ENCODE peak calls at places on chromosomes 16 and 17, in six cellular contexts. R is activated B cell treated with CpG ODN at 0.5 μM for 24 hours, L is lung, J is mucosa of descending colon, X is left ventricle myocardium inferior, W is RWPE1. C is an unnamed sample.

GRCh38 chr16:11762431-11762830 is 19.8 kb upstream of the TXNDC11 start:
- DNase-seq in W (no peak), X (no peak), L (no peak), R (no peak), J (no peak), C (no peak)

GRCh38 chr16:86016201-86016965 is 117.4 kb downstream of the IRF8 start:
- DNase-seq in R (peak; percentile 32), L (peak; percentile 36), J (peak; percentile 39), X (no peak), W (peak; percentile 76), C (no peak)

GRCh38 chr16:1469693-1470201 is 5.1 kb downstream of the CLCN7 start:
- DNase-seq in R (no peak), W (no peak), J (no peak), L (no peak), X (no peak), C (no peak)

GRCh38 chr17:69715656-69716055 is 301.2 kb downstream of the MAP2K6 start:
- DNase-seq in X (no peak), R (no peak), L (no peak), W (no peak), J (no peak), C (no peak)

GRCh38 chr17:40309938-40310510 is 1.0 kb downstream of the RARA start:
- DNase-seq in R (no peak), L (no peak), J (peak; percentile 42), X (peak; percentile 28), W (no peak), C (no peak)

GRCh38 chr17:58236394-58236793 is 2.0 kb upstream of the LPO start:
- DNase-seq in L (no peak), X (no peak), W (no peak), J (no peak), R (no peak), C (no peak)

GRCh38 chr17:62110923-62111484 is 45.9 kb upstream of the MED13 start:
- DNase-seq in L (no peak), W (no peak), R (no peak), J (no peak), X (no peak), C (no peak)

GRCh38 chr17:55726440-55726839 is 3.8 kb upstream of the TMEM100 start:
- DNase-seq in L (peak; percentile 60), W (peak; percentile 78), X (peak; percentile 52), J (no peak), R (no peak), C (no peak)

GRCh38 chr16:87675111-87675510 is 72.8 kb downstream of the JPH3 start:
- DNase-seq in W (no peak), L (no peak), J (no peak), X (no peak), R (no peak), C (no peak)

GRCh38 chr17:80761421-80761871 is 216.8 kb downstream of the RPTOR start:
- DNase-seq in W (peak; percentile 88), X (no peak), J (no peak), R (no peak), L (no peak), C (no peak)

GRCh38 chr17:33778505-33779398 is 476.3 kb upstream of the CCL2 start:
- DNase-seq in L (no peak), J (peak; percentile 33), R (no peak), X (peak; percentile 23), W (peak; percentile 64), C (no peak)

GRCh38 chr17:34781071-34781470 is 180.2 kb downstream of the CCT6B start:
- DNase-seq in W (no peak), L (no peak), X (no peak), J (no peak), R (no peak), C (no peak)

GRCh38 chr17:28085766-28086165 is 43.3 kb downstream of the NLK start:
- DNase-seq in W (no peak), L (no peak), X (no peak), R (no peak), J (no peak), C (no peak)

GRCh38 chr16:57603110-57604024 is 25.1 kb upstream of the ADGRG1 start:
- DNase-seq in L (no peak), J (no peak), W (no peak), R (no peak), X (no peak), C (no peak)

GRCh38 chr17:50684612-50685333 is 22.9 kb downstream of the ANKRD40 start:
- DNase-seq in R (no peak), J (peak; percentile 83), X (no peak), L (no peak), W (no peak), C (no peak)

GRCh38 chr17:53822764-53823163 is at the start of gene KIF2B:
- DNase-seq in J (no peak), W (no peak), X (no peak), L (no peak), R (no peak), C (no peak)

GRCh38 chr16:89736554-89736953 is 15.2 kb downstream of the ZNF276 start:
- DNase-seq in J (no peak), R (no peak), L (no peak), X (no peak), W (no peak), C (no peak)

GRCh38 chr16:89114159-89114981 is 20.7 kb downstream of the ACSF3 start:
- DNase-seq in L (no peak), J (peak; percentile 34), X (peak; percentile 10), R (no peak), W (peak; percentile 16), C (no peak)

GRCh38 chr17:49930880-49931279 is 38.1 kb upstream of the DLX4 start:
- DNase-seq in X (no peak), R (no peak), L (no peak), W (no peak), J (no peak), C (no peak)

GRCh38 chr17:40522961-40523310 is 21.5 kb upstream of the TNS4 start:
- DNase-seq in L (no peak), X (no peak), J (no peak), R (no peak), W (no peak), C (no peak)

GRCh38 chr16:89149386-89149785 is 22.2 kb upstream of the CDH15 start:
- DNase-seq in W (no peak), X (no peak), R (no peak), L (no peak), J (peak; percentile 14), C (no peak)

GRCh38 chr16:85220125-85220839 is 108.0 kb upstream of the CIBAR2 start:
- DNase-seq in R (no peak), X (peak; percentile 83), L (peak; percentile 75), W (peak; percentile 77), J (peak; percentile 73), C (no peak)

GRCh38 chr17:73612074-73612473 is 32.2 kb downstream of the SDK2 start:
- DNase-seq in J (no peak), W (no peak), X (no peak), L (no peak), R (no peak), C (no peak)

GRCh38 chr16:81243927-81244326 is 5.4 kb downstream of the BCO1 start:
- DNase-seq in L (no peak), X (no peak), J (peak; percentile 34), W (no peak), R (no peak), C (no peak)

GRCh38 chr17:81002409-81003361 is 11.0 kb downstream of the CHMP6 start:
- DNase-seq in X (peak; percentile 63), J (peak; percentile 91), L (no peak), W (peak; percentile 79), R (no peak), C (no peak)

GRCh38 chr16:77675464-77676324 is 46.6 kb upstream of the NUDT7 start:
- DNase-seq in L (peak; percentile 68), X (peak; percentile 32), J (peak; percentile 26), W (peak; percentile 64), R (no peak), C (peak; percentile 22)

GRCh38 chr17:7839199-7839889 is 5.3 kb downstream of the KDM6B start:
- DNase-seq in R (no peak), X (no peak), W (no peak), L (peak; percentile 52), J (peak; percentile 86), C (no peak)

GRCh38 chr17:7836596-7837374 is 2.8 kb downstream of the KDM6B start:
- DNase-seq in W (peak; percentile 69), R (no peak), L (peak; percentile 95), J (peak; percentile 97), X (peak; percentile 90), C (no peak)

GRCh38 chr17:7837375-7838290 is 3.6 kb downstream of the KDM6B start:
- DNase-seq in L (no peak), W (no peak), X (no peak), J (peak; percentile 38), R (no peak), C (no peak)

GRCh38 chr17:7839890-7840260 is 5.9 kb downstream of the KDM6B start:
- DNase-seq in R (no peak), X (no peak), W (no peak), L (no peak), J (peak; percentile 45), C (no peak)

GRCh38 chr17:7838291-7839075 is 4.5 kb downstream of the KDM6B start:
- DNase-seq in W (no peak), J (peak; percentile 65), L (peak; percentile 43), R (no peak), X (no peak), C (no peak)
- TF ChIP-seq CTCF in W (no peak), J (no peak), L (no peak), R (no peak), X (no peak), C (no peak)

GRCh38 chr16:67284699-67285646 is 5.6 kb downstream of the PLEKHG4 start:
- DNase-seq in J (peak; percentile 65), X (no peak), W (no peak), R (no peak), L (peak; percentile 42), C (no peak)
- TF ChIP-seq CTCF in J (no peak), X (peak; percentile 61), W (peak; percentile 33), R (no peak), L (no peak), C (no peak)

DNA sequence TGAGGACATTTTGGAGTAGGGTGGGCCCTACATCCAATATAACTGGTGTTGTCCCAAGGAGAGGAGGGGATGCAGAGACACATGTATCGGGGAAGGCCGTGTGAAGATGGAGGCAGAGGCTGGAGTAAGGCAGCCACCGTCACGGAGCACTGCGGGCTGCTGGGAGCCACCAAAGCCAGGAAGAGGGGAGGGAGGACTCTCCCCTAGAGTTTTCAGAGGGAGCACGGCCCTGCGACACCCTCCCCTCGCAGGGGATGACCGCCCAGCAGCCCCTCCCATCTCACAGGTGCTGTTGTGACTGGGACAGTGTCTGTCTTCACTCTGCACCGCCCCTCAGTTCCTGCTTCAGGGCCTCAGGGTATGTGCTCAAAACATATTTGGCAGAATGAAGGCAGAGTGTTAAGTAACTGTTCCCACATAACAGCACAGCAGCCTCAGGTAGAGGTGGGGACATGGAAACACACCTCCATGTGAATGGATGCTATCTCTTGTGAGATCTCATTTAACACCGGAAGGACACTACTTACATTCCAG is 82.2 kb downstream of the RBFOX3 start:
- DNase-seq in J (no peak), R (no peak), W (no peak), X (no peak), L (no peak), C (no peak)
- TF ChIP-seq CTCF in J (no peak), R (no peak), W (no peak), X (no peak), L (no peak), C (no peak)

DNA sequence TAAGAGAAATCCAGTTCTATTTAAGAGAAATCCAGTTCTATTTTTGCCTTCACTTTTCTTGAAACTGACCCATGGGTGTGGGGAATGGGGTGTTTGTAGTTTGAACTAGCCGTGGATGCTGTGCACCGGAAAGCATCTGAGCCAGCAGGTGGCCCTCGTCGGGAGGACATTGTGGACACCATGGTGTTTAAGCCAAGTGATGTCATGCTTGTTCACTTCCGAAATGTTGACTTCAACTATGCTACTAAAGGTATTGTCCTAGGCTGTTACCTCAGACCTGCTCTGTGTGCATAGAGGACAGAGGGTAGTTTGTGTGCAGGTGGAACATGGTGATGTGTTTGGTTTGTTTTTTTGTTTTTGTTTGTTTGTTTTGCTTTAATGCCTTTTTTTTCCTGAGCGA is 3.3 kb downstream of the ATXN2L start:
- DNase-seq in X (no peak), L (no peak), W (no peak), J (no peak), R (no peak), C (no peak)
- TF ChIP-seq CTCF in X (no peak), L (no peak), W (no peak), J (no peak), R (no peak), C (no peak)